ENCODE peak calls at places on chromosome 16, in seven cellular contexts. One of them, this sample, is unnamed.

GRCh38 chr16:48146131-48146530 is 9.7 kb downstream of the ABCC12 start:
- DNase-seq in GM23338: no peak
- DNase-seq in mammary epithelial cell: no peak
- DNase-seq in IMR-90: no peak
- DNase-seq in GM23248: no peak
- DNase-seq in tibial nerve: no peak
- DNase-seq in effector memory CD4-positive, alpha-beta T cell: no peak
- DNase-seq in this sample: no peak

GRCh38 chr16:10090816-10091215 is 91.4 kb downstream of the GRIN2A start:
- DNase-seq in GM23338: no peak
- DNase-seq in mammary epithelial cell: peak; percentile 84
- DNase-seq in IMR-90: no peak
- DNase-seq in GM23248: peak; percentile 4
- DNase-seq in tibial nerve: no peak
- DNase-seq in effector memory CD4-positive, alpha-beta T cell: no peak
- DNase-seq in this sample: no peak

GRCh38 chr16:57299009-57299718 is 14.7 kb upstream of the PLLP start:
- DNase-seq in GM23338: peak; percentile 79
- DNase-seq in mammary epithelial cell: no peak
- DNase-seq in IMR-90: no peak
- DNase-seq in GM23248: peak; percentile 91
- DNase-seq in tibial nerve: no peak
- DNase-seq in effector memory CD4-positive, alpha-beta T cell: no peak
- DNase-seq in this sample: no peak

GRCh38 chr16:16113076-16113475 is 110.2 kb downstream of the ABCC6 start:
- DNase-seq in GM23338: no peak
- DNase-seq in mammary epithelial cell: no peak
- DNase-seq in IMR-90: no peak
- DNase-seq in GM23248: no peak
- DNase-seq in tibial nerve: no peak
- DNase-seq in effector memory CD4-positive, alpha-beta T cell: no peak
- DNase-seq in this sample: no peak

GRCh38 chr16:81427245-81427644 is 17.4 kb upstream of the CMIP start:
- DNase-seq in GM23338: no peak
- DNase-seq in mammary epithelial cell: no peak
- DNase-seq in IMR-90: no peak
- DNase-seq in GM23248: no peak
- DNase-seq in tibial nerve: no peak
- DNase-seq in effector memory CD4-positive, alpha-beta T cell: no peak
- DNase-seq in this sample: no peak

GRCh38 chr16:75073551-75074414 is 42.8 kb downstream of the LDHD start:
- DNase-seq in GM23338: no peak
- DNase-seq in mammary epithelial cell: no peak
- DNase-seq in IMR-90: no peak
- DNase-seq in GM23248: no peak
- DNase-seq in tibial nerve: no peak
- DNase-seq in effector memory CD4-positive, alpha-beta T cell: no peak
- DNase-seq in this sample: no peak

GRCh38 chr16:1584926-1585487 is 26.9 kb downstream of the IFT140 start:
- DNase-seq in GM23338: no peak
- DNase-seq in mammary epithelial cell: no peak
- DNase-seq in IMR-90: no peak
- DNase-seq in GM23248: no peak
- DNase-seq in tibial nerve: no peak
- DNase-seq in effector memory CD4-positive, alpha-beta T cell: no peak
- DNase-seq in this sample: no peak

GRCh38 chr16:57603110-57604024 is 25.1 kb upstream of the ADGRG1 start:
- DNase-seq in GM23338: no peak
- DNase-seq in mammary epithelial cell: no peak
- DNase-seq in IMR-90: no peak
- DNase-seq in GM23248: no peak
- DNase-seq in tibial nerve: no peak
- DNase-seq in effector memory CD4-positive, alpha-beta T cell: no peak
- DNase-seq in this sample: no peak

GRCh38 chr16:54422569-54422978 is 136.0 kb upstream of the IRX3 start:
- DNase-seq in GM23338: no peak
- DNase-seq in mammary epithelial cell: peak; percentile 74
- DNase-seq in IMR-90: no peak
- DNase-seq in GM23248: peak; percentile 15
- DNase-seq in tibial nerve: no peak
- DNase-seq in effector memory CD4-positive, alpha-beta T cell: no peak
- DNase-seq in this sample: no peak

GRCh38 chr16:87233928-87234327 is 83.3 kb downstream of the C16orf95 start:
- DNase-seq in GM23338: peak; percentile 48
- DNase-seq in mammary epithelial cell: no peak
- DNase-seq in IMR-90: peak; percentile 53
- DNase-seq in GM23248: peak; percentile 61
- DNase-seq in tibial nerve: no peak
- DNase-seq in effector memory CD4-positive, alpha-beta T cell: no peak
- DNase-seq in this sample: no peak

GRCh38 chr16:4232541-4233386 is 9.1 kb downstream of the SRL start:
- DNase-seq in GM23338: no peak
- DNase-seq in mammary epithelial cell: peak; percentile 6
- DNase-seq in IMR-90: no peak
- DNase-seq in GM23248: no peak
- DNase-seq in tibial nerve: no peak
- DNase-seq in effector memory CD4-positive, alpha-beta T cell: no peak
- DNase-seq in this sample: peak; percentile 85

GRCh38 chr16:85370881-85371651 is 242.1 kb upstream of the GSE1 start:
- DNase-seq in GM23338: no peak
- DNase-seq in mammary epithelial cell: peak; percentile 54
- DNase-seq in IMR-90: no peak
- DNase-seq in GM23248: peak; percentile 87
- DNase-seq in tibial nerve: peak; percentile 31
- DNase-seq in effector memory CD4-positive, alpha-beta T cell: no peak
- DNase-seq in this sample: peak; percentile 48

GRCh38 chr16:85171004-85171808 is 58.9 kb upstream of the CIBAR2 start:
- DNase-seq in GM23338: no peak
- DNase-seq in mammary epithelial cell: no peak
- DNase-seq in IMR-90: no peak
- DNase-seq in GM23248: no peak
- DNase-seq in tibial nerve: no peak
- DNase-seq in effector memory CD4-positive, alpha-beta T cell: no peak
- DNase-seq in this sample: no peak

GRCh38 chr16:84198401-84198800 is 7.4 kb downstream of the ADAD2 start:
- DNase-seq in GM23338: no peak
- DNase-seq in mammary epithelial cell: peak; percentile 26
- DNase-seq in IMR-90: peak; percentile 59
- DNase-seq in GM23248: peak; percentile 68
- DNase-seq in tibial nerve: peak; percentile 54
- DNase-seq in effector memory CD4-positive, alpha-beta T cell: no peak
- DNase-seq in this sample: no peak

GRCh38 chr16:29848420-29849297 is 14.4 kb downstream of the CDIPT start:
- DNase-seq in GM23338: peak; percentile 78
- DNase-seq in mammary epithelial cell: peak; percentile 39
- DNase-seq in IMR-90: peak; percentile 63
- DNase-seq in GM23248: peak; percentile 78
- DNase-seq in tibial nerve: peak; percentile 41
- DNase-seq in effector memory CD4-positive, alpha-beta T cell: peak; percentile 61
- DNase-seq in this sample: peak; percentile 91

GRCh38 chr16:9033125-9033830 is 58.2 kb upstream of the HAPSTR1 start:
- DNase-seq in GM23338: peak; percentile 97
- DNase-seq in mammary epithelial cell: peak; percentile 37
- DNase-seq in IMR-90: peak; percentile 71
- DNase-seq in GM23248: peak; percentile 81
- DNase-seq in tibial nerve: peak; percentile 15
- DNase-seq in effector memory CD4-positive, alpha-beta T cell: no peak
- DNase-seq in this sample: no peak

GRCh38 chr16:54407596-54407995 is 121.0 kb upstream of the IRX3 start:
- DNase-seq in GM23338: no peak
- DNase-seq in mammary epithelial cell: peak; percentile 58
- DNase-seq in IMR-90: peak; percentile 1
- DNase-seq in GM23248: peak; percentile 78
- DNase-seq in tibial nerve: no peak
- DNase-seq in effector memory CD4-positive, alpha-beta T cell: no peak
- DNase-seq in this sample: no peak

GRCh38 chr16:54048994-54049929 is 237.3 kb downstream of the IRX3 start:
- DNase-seq in GM23338: peak; percentile 80
- DNase-seq in mammary epithelial cell: no peak
- DNase-seq in IMR-90: no peak
- DNase-seq in GM23248: no peak
- DNase-seq in tibial nerve: no peak
- DNase-seq in effector memory CD4-positive, alpha-beta T cell: no peak
- DNase-seq in this sample: no peak

GRCh38 chr16:28925386-28926228 is 569 bp upstream of the RABEP2 start:
- DNase-seq in GM23338: peak; percentile 83
- DNase-seq in mammary epithelial cell: peak; percentile 80
- DNase-seq in IMR-90: peak; percentile 68
- DNase-seq in GM23248: peak; percentile 81
- DNase-seq in tibial nerve: peak; percentile 48
- DNase-seq in effector memory CD4-positive, alpha-beta T cell: peak; percentile 67
- DNase-seq in this sample: peak; percentile 85

GRCh38 chr16:64478258-64478906 is 643.5 kb downstream of the CDH11 start:
- DNase-seq in GM23338: no peak
- DNase-seq in mammary epithelial cell: no peak
- DNase-seq in IMR-90: peak; percentile 54
- DNase-seq in GM23248: peak; percentile 86
- DNase-seq in tibial nerve: no peak
- DNase-seq in effector memory CD4-positive, alpha-beta T cell: no peak
- DNase-seq in this sample: no peak

DNA sequence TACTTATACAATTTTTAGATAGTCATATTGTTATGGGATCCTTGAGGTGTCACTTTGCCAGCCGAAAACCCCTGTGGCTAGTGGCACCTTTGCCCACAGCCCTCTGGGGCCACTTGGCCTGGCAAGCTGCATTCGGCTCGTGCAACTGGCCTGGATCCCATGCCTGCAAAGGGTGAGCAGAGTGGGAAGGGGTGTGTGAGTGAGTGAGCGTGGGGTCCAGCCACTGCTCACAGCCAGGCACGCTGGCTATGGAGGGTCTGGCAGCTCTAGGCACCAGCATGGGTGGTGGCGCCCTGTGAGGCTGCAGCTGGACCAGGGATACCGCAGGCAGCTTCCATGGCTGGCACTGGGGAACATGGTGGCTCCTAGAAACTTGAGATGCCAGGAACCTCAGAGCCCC is 49.0 kb downstream of the ESRP2 start:
- DNase-seq in GM23338: no peak
- DNase-seq in mammary epithelial cell: no peak
- DNase-seq in IMR-90: no peak
- DNase-seq in GM23248: no peak
- DNase-seq in tibial nerve: no peak
- DNase-seq in effector memory CD4-positive, alpha-beta T cell: no peak
- DNase-seq in this sample: no peak
- H3K27ac ChIP-seq in GM23338: no peak overlapping the region
- H3K27ac ChIP-seq in mammary epithelial cell: no peak overlapping the region
- H3K27ac ChIP-seq in IMR-90: no peak overlapping the region
- H3K27ac ChIP-seq in GM23248: no peak overlapping the region
- H3K27ac ChIP-seq in tibial nerve: no peak overlapping the region
- H3K27ac ChIP-seq in effector memory CD4-positive, alpha-beta T cell: no peak overlapping the region
- H3K27ac ChIP-seq in this sample: no peak overlapping the region

DNA sequence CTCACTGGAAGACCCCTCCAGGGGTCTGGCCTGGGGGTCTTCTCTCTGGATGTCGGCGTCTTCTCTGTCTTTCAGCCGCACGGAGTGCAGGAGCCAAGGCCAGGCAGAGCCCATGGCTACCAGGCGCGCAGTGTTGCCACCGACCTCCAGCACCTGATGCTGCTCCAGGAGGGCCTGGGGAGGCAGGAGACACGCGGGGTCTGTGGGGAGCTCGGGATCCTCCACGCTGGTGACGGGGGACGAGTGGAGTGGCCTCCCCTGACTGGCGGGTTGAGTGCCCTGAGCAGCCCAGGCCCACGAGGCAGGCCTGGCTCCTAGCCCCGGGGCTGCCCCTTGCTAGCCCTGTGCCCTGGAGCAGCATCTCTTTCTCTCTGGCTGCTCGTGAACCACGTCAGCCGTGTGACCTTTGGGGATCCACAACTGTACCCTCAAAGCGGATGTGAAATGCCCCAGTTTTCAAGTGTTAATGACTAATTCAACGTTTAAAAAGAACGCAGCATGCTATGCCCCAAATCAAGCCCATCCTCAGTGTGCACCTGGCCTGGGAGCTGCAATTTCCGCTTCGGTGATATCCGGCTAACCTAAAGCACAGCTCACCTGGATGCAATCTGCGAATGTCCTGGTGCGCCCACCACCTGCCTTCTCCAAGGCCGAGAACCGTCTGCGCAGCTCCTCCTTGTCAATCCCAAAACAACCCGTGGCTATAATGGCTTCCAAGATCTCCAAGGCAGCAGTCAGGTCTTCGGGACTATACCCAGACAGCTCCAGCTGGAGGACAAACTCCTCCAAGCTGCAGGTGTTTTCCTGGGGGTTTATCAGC is 62.9 kb downstream of the IL21R start:
- DNase-seq in GM23338: no peak
- DNase-seq in mammary epithelial cell: no peak
- DNase-seq in IMR-90: no peak
- DNase-seq in GM23248: no peak
- DNase-seq in tibial nerve: no peak
- DNase-seq in effector memory CD4-positive, alpha-beta T cell: peak; percentile 28
- DNase-seq in this sample: no peak
- H3K4me1 ChIP-seq in GM23338: no peaks in the 10 kb centered on the region
- H3K4me1 ChIP-seq in mammary epithelial cell: no peaks in the 10 kb centered on the region
- H3K4me1 ChIP-seq in IMR-90: peaks cover 4% of the 10 kb centered on the region
- H3K4me1 ChIP-seq in GM23248: no peaks in the 10 kb centered on the region
- H3K4me1 ChIP-seq in tibial nerve: no peaks in the 10 kb centered on the region
- H3K4me1 ChIP-seq in effector memory CD4-positive, alpha-beta T cell: peaks cover 36% of the 10 kb centered on the region
- H3K4me1 ChIP-seq in this sample: peaks cover 23% of the 10 kb centered on the region

GRCh38 chr16:77722315-77723107 is at the start of gene NUDT7:
- DNase-seq in GM23338: peak; percentile 99
- DNase-seq in mammary epithelial cell: peak; percentile 94
- DNase-seq in IMR-90: peak; percentile 96
- DNase-seq in GM23248: peak; percentile 100
- DNase-seq in tibial nerve: peak; percentile 99
- DNase-seq in effector memory CD4-positive, alpha-beta T cell: peak; percentile 92
- DNase-seq in this sample: peak; percentile 99

GRCh38 chr16:77723108-77723514 is 797 bp downstream of the NUDT7 start:
- DNase-seq in GM23338: no peak
- DNase-seq in mammary epithelial cell: peak; percentile 14
- DNase-seq in IMR-90: peak; percentile 72
- DNase-seq in GM23248: peak; percentile 71
- DNase-seq in tibial nerve: peak; percentile 9
- DNase-seq in effector memory CD4-positive, alpha-beta T cell: no peak
- DNase-seq in this sample: no peak

GRCh38 chr16:77724174-77724573 is 1.9 kb downstream of the NUDT7 start:
- DNase-seq in GM23338: no peak
- DNase-seq in mammary epithelial cell: no peak
- DNase-seq in IMR-90: no peak
- DNase-seq in GM23248: no peak
- DNase-seq in tibial nerve: no peak
- DNase-seq in effector memory CD4-positive, alpha-beta T cell: no peak
- DNase-seq in this sample: no peak

GRCh38 chr16:77721752-77722314 is 481 bp upstream of the NUDT7 start:
- DNase-seq in GM23338: no peak
- DNase-seq in mammary epithelial cell: no peak
- DNase-seq in IMR-90: no peak
- DNase-seq in GM23248: no peak
- DNase-seq in tibial nerve: no peak
- DNase-seq in effector memory CD4-positive, alpha-beta T cell: no peak
- DNase-seq in this sample: no peak
- H3K27ac ChIP-seq in GM23338: peak overlapping the region; percentile 14
- H3K27ac ChIP-seq in mammary epithelial cell: no peak overlapping the region
- H3K27ac ChIP-seq in IMR-90: no peak overlapping the region
- H3K27ac ChIP-seq in GM23248: no peak overlapping the region
- H3K27ac ChIP-seq in tibial nerve: peak overlapping the region; percentile 65
- H3K27ac ChIP-seq in effector memory CD4-positive, alpha-beta T cell: peak overlapping the region; percentile 40
- H3K27ac ChIP-seq in this sample: no peak overlapping the region

DNA sequence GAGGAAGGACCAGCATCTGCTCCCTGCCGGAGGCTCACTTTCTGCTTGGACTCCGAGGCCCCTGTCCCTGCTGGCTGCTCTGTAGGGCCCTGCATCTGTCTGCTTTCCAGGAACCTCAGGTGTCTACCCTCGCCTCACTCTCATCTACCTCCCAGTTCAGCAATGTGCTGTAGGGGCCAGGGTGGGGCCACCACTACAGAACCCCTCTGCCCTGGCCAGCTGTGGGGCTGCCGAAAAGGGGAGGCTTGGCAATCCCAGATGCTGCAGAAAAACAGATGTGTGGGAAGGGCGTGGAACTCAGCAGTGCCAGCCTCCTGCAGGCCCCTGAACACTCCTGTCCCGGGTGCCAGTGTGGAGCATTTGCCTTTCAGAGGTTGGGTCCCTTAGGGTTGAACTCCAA is 80.1 kb upstream of the ZNF469 start:
- DNase-seq in GM23338: no peak
- DNase-seq in mammary epithelial cell: no peak
- DNase-seq in IMR-90: no peak
- DNase-seq in GM23248: no peak
- DNase-seq in tibial nerve: no peak
- DNase-seq in effector memory CD4-positive, alpha-beta T cell: no peak
- DNase-seq in this sample: peak; percentile 24
- H3K4me1 ChIP-seq in GM23338: no peaks in the 10 kb centered on the region
- H3K4me1 ChIP-seq in mammary epithelial cell: peaks cover 76% of the 10 kb centered on the region
- H3K4me1 ChIP-seq in IMR-90: peaks cover 53% of the 10 kb centered on the region
- H3K4me1 ChIP-seq in GM23248: peaks cover 61% of the 10 kb centered on the region
- H3K4me1 ChIP-seq in tibial nerve: no peaks in the 10 kb centered on the region
- H3K4me1 ChIP-seq in effector memory CD4-positive, alpha-beta T cell: no peaks in the 10 kb centered on the region
- H3K4me1 ChIP-seq in this sample: peaks cover 12% of the 10 kb centered on the region

This sample was measured in psoas muscle.